ENCODE peak calls at places on chromosomes 6 and 20, in eight cellular contexts. Q is H4; F is activated CD4-positive, alpha-beta memory T cell treated with anti-CD3 and anti-CD28 coated beads for 36 hours; M is GF-D8; A is mesothelial cell of epicardium; E is astrocyte of the cerebellum; X is effector CD4-positive, alpha-beta T cell; D is stimulated activated CD4-positive, alpha-beta T cell treated with anti-CD3 and anti-CD28 coated beads, Interleukin-1b, Interleukin-23, amount 100 ng/mL, for 4 hours. S is an unnamed sample.

GRCh38 chr6:134065706-134066105 is 13.3 kb upstream of the SLC2A12 start:
- DNase-seq in Q (peak), F (peak), M (no peak), A (no peak), E (no peak), X (no peak), D (no peak), S (no peak)

GRCh38 chr6:16684195-16684689 is 77.0 kb downstream of the ATXN1 start:
- DNase-seq in Q (peak), F (no peak), M (peak), A (no peak), E (no peak), X (no peak), D (no peak), S (no peak)

GRCh38 chr6:105618247-105618646 is 215.4 kb upstream of the PREP start:
- DNase-seq in Q (no peak), F (no peak), M (no peak), A (no peak), E (no peak), X (no peak), D (no peak), S (peak)

GRCh38 chr20:1180949-1181348 is 3.8 kb downstream of the TMEM74B start:
- DNase-seq in Q (no peak), F (no peak), M (no peak), A (no peak), E (no peak), X (no peak), D (no peak), S (no peak)

GRCh38 chr20:36454664-36455427 is 86.5 kb upstream of the MYL9 start:
- DNase-seq in Q (no peak), F (no peak), M (no peak), A (peak), E (no peak), X (no peak), D (no peak), S (no peak)

GRCh38 chr6:7311171-7311570 is 1.8 kb downstream of the SSR1 start:
- DNase-seq in Q (no peak), F (no peak), M (no peak), A (no peak), E (no peak), X (no peak), D (no peak), S (no peak)

GRCh38 chr6:134458857-134459657 is 141.1 kb upstream of the SGK1 start:
- DNase-seq in Q (no peak), F (no peak), M (no peak), A (no peak), E (no peak), X (no peak), D (no peak), S (no peak)

GRCh38 chr20:7361321-7361720 is 578.9 kb downstream of the HAO1 start:
- DNase-seq in Q (no peak), F (no peak), M (no peak), A (no peak), E (no peak), X (no peak), D (no peak), S (no peak)

GRCh38 chr6:158158123-158158522 is 9.9 kb downstream of the SERAC1 start:
- DNase-seq in Q (no peak), F (no peak), M (peak), A (no peak), E (no peak), X (no peak), D (no peak), S (no peak)

GRCh38 chr20:44134897-44135810 is 51.8 kb downstream of the JPH2 start:
- DNase-seq in Q (no peak), F (peak), M (no peak), A (no peak), E (no peak), X (no peak), D (no peak), S (no peak)

GRCh38 chr6:6715465-6715864 is 126.9 kb downstream of the LY86 start:
- DNase-seq in Q (no peak), F (no peak), M (no peak), A (no peak), E (no peak), X (no peak), D (no peak), S (no peak)

GRCh38 chr6:21754891-21755290 is 161.3 kb downstream of the SOX4 start:
- DNase-seq in Q (peak), F (no peak), M (no peak), A (no peak), E (no peak), X (no peak), D (no peak), S (no peak)

GRCh38 chr6:19836799-19837510 is at the start of gene ID4:
- DNase-seq in Q (peak), F (no peak), M (no peak), A (peak), E (peak), X (no peak), D (no peak), S (peak)

GRCh38 chr6:24188571-24188970 is 62.6 kb downstream of the NRSN1 start:
- DNase-seq in Q (no peak), F (no peak), M (no peak), A (no peak), E (no peak), X (no peak), D (no peak), S (peak)

GRCh38 chr6:21599074-21599639 is 5.6 kb downstream of the SOX4 start:
- DNase-seq in Q (no peak), F (no peak), M (no peak), A (no peak), E (no peak), X (no peak), D (no peak), S (no peak)

GRCh38 chr20:47661714-47662113 is 123.6 kb downstream of the SULF2 start:
- DNase-seq in Q (no peak), F (no peak), M (no peak), A (no peak), E (no peak), X (no peak), D (no peak), S (no peak)

GRCh38 chr6:23963137-23963536 is 162.9 kb upstream of the NRSN1 start:
- DNase-seq in Q (no peak), F (no peak), M (no peak), A (no peak), E (no peak), X (no peak), D (no peak), S (no peak)

GRCh38 chr20:38878798-38879197 is 47.4 kb upstream of the FAM83D start:
- DNase-seq in Q (no peak), F (no peak), M (no peak), A (peak), E (peak), X (no peak), D (no peak), S (no peak)

GRCh38 chr6:14149053-14149746 is 31.6 kb downstream of the CD83 start:
- DNase-seq in Q (no peak), F (no peak), M (no peak), A (no peak), E (no peak), X (no peak), D (no peak), S (no peak)

GRCh38 chr6:35042451-35042850 is 98.7 kb downstream of the TCP11 start:
- DNase-seq in Q (no peak), F (no peak), M (no peak), A (no peak), E (no peak), X (no peak), D (no peak), S (no peak)

GRCh38 chr20:49713779-49714712 is at the start of gene B4GALT5:
- DNase-seq in Q (no peak), F (peak), M (peak), A (peak), E (peak), X (peak), D (peak), S (peak)

GRCh38 chr20:36018208-36018988 is 50.0 kb downstream of the CNBD2 start:
- DNase-seq in Q (no peak), F (no peak), M (no peak), A (no peak), E (no peak), X (no peak), D (no peak), S (no peak)

GRCh38 chr6:13272131-13273046 is 55.9 kb downstream of the TBC1D7 start:
- DNase-seq in Q (peak), F (no peak), M (peak), A (no peak), E (no peak), X (no peak), D (no peak), S (peak)

GRCh38 chr6:134517145-134517658 is 199.3 kb upstream of the SGK1 start:
- DNase-seq in Q (peak), F (no peak), M (no peak), A (peak), E (peak), X (no peak), D (no peak), S (no peak)

GRCh38 chr6:132285004-132285780 is 116.1 kb downstream of the MOXD1 start:
- DNase-seq in Q (no peak), F (no peak), M (no peak), A (no peak), E (no peak), X (no peak), D (no peak), S (no peak)

GRCh38 chr6:100271202-100271601 is 193.5 kb downstream of the SIM1 start:
- DNase-seq in Q (no peak), F (no peak), M (no peak), A (no peak), E (no peak), X (no peak), D (no peak), S (no peak)

GRCh38 chr20:62924567-62925419 is 1.5 kb downstream of the DIDO1 start:
- DNase-seq in Q (no peak), F (peak), M (no peak), A (no peak), E (no peak), X (peak), D (no peak), S (no peak)

GRCh38 chr6:83151114-83151513 is 42.0 kb downstream of the PGM3 start:
- DNase-seq in Q (no peak), F (no peak), M (no peak), A (no peak), E (no peak), X (no peak), D (no peak), S (peak)

GRCh38 chr20:53611449-53611894 is 17.8 kb upstream of the ZNF217 start:
- DNase-seq in Q (peak), F (no peak), M (no peak), A (peak), E (peak), X (no peak), D (no peak), S (peak)

GRCh38 chr6:111888928-111889696 is 15.9 kb upstream of the FYN start:
- DNase-seq in Q (no peak), F (no peak), M (no peak), A (no peak), E (no peak), X (no peak), D (no peak), S (no peak)

S was measured in foreskin melanocyte.